ENCODE peak calls at places on chromosomes 6 and 20, in five cellular contexts. B is BJ, H is HFF-Myc, W is mammary epithelial cell, K is AG04450. O is an unnamed sample.

GRCh38 chr6:124226396-124226795 is 422.7 kb downstream of the NKAIN2 start:
- DNase-seq in B (no peak), H (no peak), W (peak), K (no peak), O (no peak)

GRCh38 chr20:5845686-5846651 is 95.8 kb downstream of the SHLD1 start:
- DNase-seq in B (no peak), H (peak), W (no peak), K (no peak), O (peak)

GRCh38 chr6:165573671-165574070 is 89.4 kb downstream of the PDE10A start:
- DNase-seq in B (no peak), H (no peak), W (no peak), K (no peak), O (peak)

GRCh38 chr6:125537090-125537489 is 212.3 kb upstream of the HEY2 start:
- DNase-seq in B (no peak), H (no peak), W (no peak), K (no peak), O (no peak)

GRCh38 chr6:13116155-13116554 is 212.2 kb downstream of the TBC1D7 start:
- DNase-seq in B (no peak), H (no peak), W (no peak), K (no peak), O (no peak)

GRCh38 chr6:38375341-38375740 is 264.4 kb downstream of the BTBD9 start:
- DNase-seq in B (no peak), H (no peak), W (no peak), K (no peak), O (no peak)

GRCh38 chr6:107275330-107275865 is 160.1 kb upstream of the BEND3 start:
- DNase-seq in B (no peak), H (no peak), W (no peak), K (no peak), O (no peak)

GRCh38 chr6:33708516-33709204 is 2.8 kb downstream of the UQCC2 start:
- DNase-seq in B (no peak), H (no peak), W (no peak), K (no peak), O (no peak)

GRCh38 chr20:49747707-49748524 is 34.2 kb upstream of the B4GALT5 start:
- DNase-seq in B (no peak), H (no peak), W (no peak), K (no peak), O (peak)

GRCh38 chr20:13212750-13213149 is 8.3 kb upstream of the ISM1 start:
- DNase-seq in B (peak), H (peak), W (peak), K (no peak), O (no peak)

GRCh38 chr20:43820742-43821330 is 93.8 kb upstream of the TOX2 start:
- DNase-seq in B (no peak), H (no peak), W (peak), K (no peak), O (no peak)

GRCh38 chr6:152296648-152297376 is 340.4 kb downstream of the SYNE1 start:
- DNase-seq in B (no peak), H (no peak), W (no peak), K (no peak), O (peak)

GRCh38 chr6:8579372-8579771 is 144.0 kb upstream of the SLC35B3 start:
- DNase-seq in B (no peak), H (no peak), W (peak), K (no peak), O (no peak)

GRCh38 chr6:109182590-109182989 is 87.3 kb downstream of the CEP57L1 start:
- DNase-seq in B (no peak), H (no peak), W (no peak), K (no peak), O (peak)

GRCh38 chr6:1082040-1082935 is 229.6 kb upstream of the FOXQ1 start:
- DNase-seq in B (no peak), H (peak), W (peak), K (peak), O (peak)

GRCh38 chr6:5730586-5731263 is 276.0 kb downstream of the NRN1 start:
- DNase-seq in B (no peak), H (no peak), W (peak), K (no peak), O (no peak)

GRCh38 chr6:101393291-101394251 is at the start of gene GRIK2:
- DNase-seq in B (no peak), H (no peak), W (peak), K (no peak), O (peak)

GRCh38 chr6:20924911-20925543 is 390.8 kb downstream of the CDKAL1 start:
- DNase-seq in B (peak), H (no peak), W (no peak), K (no peak), O (no peak)

GRCh38 chr20:59640267-59640666 is 35.9 kb downstream of the PHACTR3 start:
- DNase-seq in B (no peak), H (no peak), W (no peak), K (no peak), O (no peak)

GRCh38 chr6:20808984-20809383 is 274.7 kb downstream of the CDKAL1 start:
- DNase-seq in B (no peak), H (no peak), W (no peak), K (no peak), O (no peak)

GRCh38 chr6:44273617-44274016 is 3.4 kb downstream of the TMEM151B start:
- DNase-seq in B (no peak), H (no peak), W (no peak), K (no peak), O (no peak)

GRCh38 chr20:46401478-46401860 is 4.9 kb downstream of the ELMO2 start:
- DNase-seq in B (no peak), H (no peak), W (no peak), K (no peak), O (no peak)

GRCh38 chr20:46400828-46401477 is 5.5 kb downstream of the ELMO2 start:
- DNase-seq in B (peak), H (peak), W (no peak), K (no peak), O (no peak)

GRCh38 chr20:46400253-46400652 is 6.2 kb downstream of the ELMO2 start:
- DNase-seq in B (peak), H (peak), W (no peak), K (peak), O (no peak)

GRCh38 chr20:46399401-46399800 is 7.0 kb downstream of the ELMO2 start:
- DNase-seq in B (no peak), H (no peak), W (no peak), K (no peak), O (no peak)

GRCh38 chr20:46398963-46399362 is 7.5 kb downstream of the ELMO2 start:
- DNase-seq in B (no peak), H (no peak), W (no peak), K (no peak), O (no peak)
- H3K4me3 ChIP-seq in B (no peak), H (no peak), W (no peak), K (no peak), O (no peak)

DNA sequence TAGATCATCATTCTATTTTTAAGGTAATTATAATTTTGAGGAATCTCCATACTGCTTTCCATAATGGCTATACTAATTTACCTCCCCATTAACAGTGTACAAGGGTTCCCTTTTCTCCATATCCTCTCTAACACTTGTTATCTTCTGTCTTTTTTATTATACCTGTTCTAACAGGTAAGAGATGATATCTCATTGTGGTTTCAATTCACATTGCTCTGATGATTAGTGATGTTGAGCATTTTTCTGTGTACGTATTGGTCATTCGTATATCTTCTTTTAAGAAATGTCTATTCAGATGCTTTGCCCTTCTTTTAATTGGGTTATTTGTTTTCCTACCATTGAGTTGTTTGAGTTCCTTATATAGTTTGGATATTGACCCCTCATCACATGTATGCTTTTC is 81.6 kb upstream of the SCAF8 start:
- DNase-seq in B (no peak), H (no peak), W (peak), K (no peak), O (no peak)
- H3K4me3 ChIP-seq in B (no peak), H (no peak), W (no peak), K (no peak), O (no peak)

GRCh38 chr6:16805190-16805860 is 44.1 kb upstream of the ATXN1 start:
- DNase-seq in B (no peak), H (no peak), W (peak), K (no peak), O (peak)

GRCh38 chr6:16804007-16804303 is 42.7 kb upstream of the ATXN1 start:
- DNase-seq in B (no peak), H (no peak), W (no peak), K (no peak), O (no peak)

GRCh38 chr6:16804515-16805161 is 43.4 kb upstream of the ATXN1 start:
- DNase-seq in B (no peak), H (no peak), W (no peak), K (no peak), O (no peak)

GRCh38 chr6:16802071-16802470 is 40.8 kb upstream of the ATXN1 start:
- DNase-seq in B (peak), H (peak), W (no peak), K (no peak), O (no peak)

GRCh38 chr6:16803294-16804006 is 42.2 kb upstream of the ATXN1 start:
- DNase-seq in B (no peak), H (no peak), W (no peak), K (peak), O (no peak)
- H3K4me3 ChIP-seq in B (no peak), H (no peak), W (no peak), K (peak), O (no peak)

DNA sequence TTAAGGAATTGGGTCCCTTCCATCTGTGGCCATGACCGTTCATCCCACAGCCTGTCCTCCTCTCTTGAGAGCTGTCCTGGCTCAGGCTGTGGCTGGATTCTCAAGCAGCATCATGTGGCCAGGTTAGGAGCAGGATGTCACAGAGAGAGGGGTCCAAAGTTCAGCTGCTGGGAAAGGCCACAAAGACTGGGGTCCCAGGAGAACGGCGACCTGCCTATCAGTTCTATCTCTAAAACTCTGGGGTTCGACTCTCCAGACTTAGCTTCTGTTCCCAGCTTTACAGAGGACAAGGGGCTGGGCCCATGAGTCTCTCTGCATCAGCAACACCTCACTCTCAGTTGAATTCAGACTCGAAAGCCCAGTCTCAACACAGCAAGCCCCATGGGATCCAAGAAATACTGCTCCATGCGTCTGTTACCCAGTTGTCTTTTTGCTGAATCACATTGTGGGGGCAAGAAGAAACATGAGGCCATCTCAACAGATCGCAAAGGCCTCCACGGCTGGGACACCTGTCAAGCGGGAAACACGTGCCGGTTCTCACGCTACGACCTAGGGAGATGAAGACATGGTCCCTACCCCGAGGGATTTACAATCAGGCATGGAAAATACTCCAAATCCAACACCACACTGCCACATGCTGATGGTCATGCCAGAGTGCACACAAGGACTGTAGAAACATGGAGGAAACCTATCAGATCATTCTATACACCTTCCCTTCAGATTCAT is 95.4 kb downstream of the SLC22A23 start:
- DNase-seq in B (no peak), H (no peak), W (no peak), K (no peak), O (no peak)
- H3K4me3 ChIP-seq in B (no peak), H (no peak), W (no peak), K (no peak), O (no peak)

GRCh38 chr20:22584630-22584921 is 204 bp upstream of the FOXA2 start:
- DNase-seq in B (no peak), H (no peak), W (no peak), K (no peak), O (no peak)
- H3K4me3 ChIP-seq in B (no peak), H (no peak), W (no peak), K (no peak), O (peak)

GRCh38 chr6:25732468-25733198 is 21.9 kb upstream of the SLC17A4 start:
- DNase-seq in B (no peak), H (no peak), W (no peak), K (no peak), O (no peak)
- H3K4me3 ChIP-seq in B (no peak), H (no peak), W (no peak), K (no peak), O (no peak)

GRCh38 chr20:266604-267562 is 9.4 kb downstream of the DEFB132 start:
- DNase-seq in B (no peak), H (peak), W (peak), K (peak), O (peak)

GRCh38 chr20:271069-271468 is 13.5 kb downstream of the DEFB132 start:
- DNase-seq in B (no peak), H (no peak), W (no peak), K (no peak), O (no peak)

GRCh38 chr20:270517-270916 is 13.0 kb downstream of the DEFB132 start:
- DNase-seq in B (no peak), H (no peak), W (no peak), K (no peak), O (no peak)

GRCh38 chr20:263701-264100 is 6.2 kb downstream of the DEFB132 start:
- DNase-seq in B (no peak), H (no peak), W (no peak), K (no peak), O (no peak)

GRCh38 chr20:266213-266603 is 8.7 kb downstream of the DEFB132 start:
- DNase-seq in B (no peak), H (no peak), W (no peak), K (no peak), O (no peak)
- H3K4me3 ChIP-seq in B (no peak), H (no peak), W (no peak), K (no peak), O (peak)

GRCh38 chr20:32110727-32111126 is 1.2 kb downstream of the TM9SF4 start:
- DNase-seq in B (no peak), H (no peak), W (no peak), K (no peak), O (no peak)
- H3K4me3 ChIP-seq in B (peak), H (peak), W (peak), K (peak), O (peak)

DNA sequence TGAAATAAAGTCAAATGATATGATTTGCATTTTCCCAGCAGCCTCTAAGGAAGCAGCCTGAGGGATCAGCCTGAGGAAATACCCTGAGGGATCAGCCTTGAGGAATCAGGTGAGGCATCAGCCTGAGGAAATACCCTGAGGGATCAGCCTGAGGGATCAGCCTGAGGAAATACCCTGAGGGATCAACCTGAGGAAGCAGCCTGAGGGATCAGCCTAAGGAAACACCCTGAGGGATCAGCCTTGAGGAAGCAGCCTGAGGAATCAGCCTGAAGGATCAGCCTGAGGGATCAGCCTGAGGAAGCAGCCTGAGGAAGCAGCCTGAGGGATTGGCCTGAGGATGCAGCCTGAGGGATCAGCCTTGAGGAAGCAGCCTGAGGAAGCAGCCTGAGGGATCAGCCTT is 669.7 kb upstream of the AGPAT4 start:
- DNase-seq in B (no peak), H (no peak), W (no peak), K (no peak), O (no peak)
- H3K4me3 ChIP-seq in B (no peak), H (no peak), W (no peak), K (no peak), O (no peak)